ENCODE peak calls at places on chromosomes 6 and 20, in seven cellular contexts. X, F, N, S, A, O and P are unnamed samples.

GRCh38 chr6:6469074-6469473 is 119.4 kb upstream of the LY86 start:
- DNase-seq in N (no peak), A (no peak), X (peak; percentile 59), F (no peak), S (no peak), O (no peak), P (no peak)

GRCh38 chr6:50815436-50816114 is 3.1 kb upstream of the TFAP2B start:
- DNase-seq in N (no peak), F (peak; percentile 66), S (no peak), X (peak; percentile 8), A (no peak), O (no peak), P (no peak)

GRCh38 chr6:168050861-168051586 is 28.0 kb downstream of the FRMD1 start:
- DNase-seq in X (no peak), N (no peak), O (no peak), A (no peak), F (no peak), S (no peak), P (peak; percentile 13)

GRCh38 chr20:50151034-50151743 is 2.3 kb downstream of the PEDS1 start:
- DNase-seq in N (no peak), A (peak; percentile 54), X (peak; percentile 83), O (no peak), F (no peak), S (no peak), P (no peak)

GRCh38 chr6:72858204-72858603 is 236.3 kb downstream of the KCNQ5 start:
- DNase-seq in F (no peak), A (no peak), X (no peak), N (no peak), O (no peak), S (no peak), P (no peak)

GRCh38 chr6:98844244-98845161 is 10.1 kb downstream of the POU3F2 start:
- DNase-seq in O (no peak), S (no peak), X (no peak), F (no peak), A (no peak), N (no peak), P (no peak)

GRCh38 chr20:38250607-38251006 is 9.9 kb downstream of the KIAA1755 start:
- DNase-seq in A (no peak), N (no peak), S (no peak), O (no peak), F (no peak), X (no peak), P (no peak)

GRCh38 chr6:139250296-139251274 is 41.2 kb downstream of the TXLNB start:
- DNase-seq in A (peak; percentile 34), S (no peak), X (peak; percentile 33), N (peak; percentile 10), F (no peak), O (peak; percentile 63), P (peak; percentile 41)

GRCh38 chr20:54510546-54511129 is 35.2 kb downstream of the DOK5 start:
- DNase-seq in N (no peak), A (no peak), O (no peak), S (peak; percentile 26), F (no peak), X (no peak), P (no peak)

GRCh38 chr6:170135041-170135440 is 155.8 kb downstream of the DLL1 start:
- DNase-seq in A (no peak), O (no peak), S (no peak), X (no peak), N (no peak), F (no peak), P (no peak)

GRCh38 chr6:43980004-43980795 is 147.1 kb downstream of the MRPL14 start:
- DNase-seq in F (no peak), N (no peak), S (no peak), A (no peak), X (no peak), O (no peak), P (no peak)

GRCh38 chr6:169971171-169971861 is 219.9 kb downstream of the ERMARD start:
- DNase-seq in X (no peak), A (no peak), O (no peak), N (no peak), S (no peak), F (no peak), P (no peak)

GRCh38 chr6:133396225-133396624 is 155.1 kb downstream of the EYA4 start:
- DNase-seq in N (no peak), S (no peak), X (peak; percentile 30), O (peak; percentile 79), F (no peak), A (no peak), P (peak; percentile 84)

GRCh38 chr6:88302769-88303230 is 136.7 kb upstream of the CNR1 start:
- DNase-seq in X (no peak), A (no peak), N (no peak), S (peak; percentile 70), F (peak; percentile 84), O (no peak), P (no peak)

GRCh38 chr6:1636971-1637871 is 27.5 kb downstream of the FOXC1 start:
- DNase-seq in N (no peak), A (no peak), S (no peak), F (peak; percentile 10), O (peak; percentile 93), X (peak; percentile 83), P (peak; percentile 79)

GRCh38 chr20:60046011-60046413 is 87.8 kb downstream of the CDH26 start:
- DNase-seq in A (no peak), F (no peak), N (no peak), X (no peak), S (no peak), O (no peak), P (no peak)

GRCh38 chr6:81215092-81215432 is 537.4 kb downstream of the TENT5A start:
- DNase-seq in F (no peak), N (no peak), X (no peak), A (no peak), S (no peak), O (no peak), P (no peak)

GRCh38 chr6:75094614-75095321 is 111.1 kb downstream of the COL12A1 start:
- DNase-seq in N (no peak), F (no peak), A (no peak), O (no peak), X (no peak), S (no peak), P (no peak)

GRCh38 chr6:24997186-24997585 is 61.4 kb upstream of the RIPOR2 start:
- DNase-seq in A (no peak), S (no peak), O (no peak), F (no peak), N (no peak), X (no peak), P (no peak)

GRCh38 chr6:87922947-87923330 is 124.7 kb upstream of the SPACA1 start:
- DNase-seq in F (no peak), N (no peak), S (no peak), A (no peak), X (no peak), O (peak; percentile 88), P (peak; percentile 68)

GRCh38 chr6:3619800-3620199 is 131.7 kb downstream of the PXDC1 start:
- DNase-seq in F (no peak), X (no peak), S (no peak), N (no peak), A (no peak), O (no peak), P (no peak)

GRCh38 chr20:6515261-6515660 is 252.2 kb upstream of the BMP2 start:
- DNase-seq in S (no peak), N (no peak), X (no peak), F (no peak), O (no peak), A (no peak), P (no peak)

GRCh38 chr20:257419-257818 is at the start of gene DEFB132:
- DNase-seq in F (no peak), S (no peak), A (peak; percentile 45), O (no peak), N (no peak), X (no peak), P (no peak)

GRCh38 chr20:58494923-58495622 is 20.1 kb downstream of the APCDD1L start:
- DNase-seq in X (no peak), F (no peak), S (no peak), A (no peak), O (no peak), N (no peak), P (no peak)

GRCh38 chr6:148577687-148578488 is 168.9 kb upstream of the UST start:
- DNase-seq in X (peak; percentile 68), F (peak; percentile 41), S (no peak), A (peak; percentile 73), N (no peak), O (peak; percentile 75), P (peak; percentile 87)

GRCh38 chr20:15063077-15063476 is 725.7 kb upstream of the FLRT3 start:
- DNase-seq in N (no peak), O (no peak), S (no peak), X (no peak), F (no peak), A (no peak), P (no peak)

GRCh38 chr6:116208056-116208785 is 45.7 kb downstream of the TSPYL4 start:
- DNase-seq in F (no peak), A (no peak), S (no peak), O (no peak), X (no peak), N (no peak), P (no peak)

GRCh38 chr20:20864346-20865096 is 152.1 kb upstream of the RALGAPA2 start:
- DNase-seq in F (peak; percentile 4), O (peak; percentile 68), X (peak; percentile 43), N (no peak), A (no peak), S (no peak), P (peak; percentile 62)